ENCODE peak calls at places on chromosomes 5 and 9, in eight cellular contexts. N is activated B cell treated with CpG ODN at 0.5 μM for 24 hours, F is lower lobe of right lung, D is choroid plexus epithelial cell, A is GM13976, V is AG04450, G is gastrocnemius medialis, Z is IMR-90. X is an unnamed sample.

GRCh38 chr5:174340221-174340620 is 294.7 kb downstream of the NSG2 start:
- DNase-seq in F (no peak), A (no peak), G (no peak), N (no peak), V (no peak), Z (peak), D (no peak), X (no peak)

GRCh38 chr9:128785427-128785826 is 1.6 kb upstream of the TBC1D13 start:
- DNase-seq in V (no peak), F (no peak), D (no peak), Z (no peak), N (no peak), A (no peak), G (no peak), X (no peak)

GRCh38 chr9:21559402-21560280 is 77.5 kb upstream of the IFNE start:
- DNase-seq in Z (peak), F (peak), A (peak), V (no peak), N (peak), G (no peak), D (peak), X (no peak)

GRCh38 chr9:27528886-27529315 is 713 bp downstream of the MOB3B start:
- DNase-seq in N (peak), D (peak), A (peak), V (no peak), F (peak), Z (no peak), G (peak), X (peak)

GRCh38 chr5:388266-389196 is 54.4 kb upstream of the EXOC3 start:
- DNase-seq in Z (no peak), D (no peak), A (peak), F (no peak), N (no peak), V (no peak), G (no peak), X (no peak)

GRCh38 chr5:115501457-115501856 is 43.1 kb downstream of the FEM1C start:
- DNase-seq in Z (no peak), V (no peak), G (no peak), D (no peak), N (no peak), F (no peak), A (no peak), X (peak)

GRCh38 chr9:129550199-129550839 is 70.6 kb downstream of the C9orf50 start:
- DNase-seq in Z (peak), V (no peak), N (no peak), A (peak), F (peak), G (peak), D (peak), X (peak)

GRCh38 chr9:96245399-96245798 is 56.6 kb downstream of the HSD17B3 start:
- DNase-seq in D (no peak), F (no peak), V (no peak), N (no peak), Z (no peak), G (no peak), A (no peak), X (no peak)

GRCh38 chr5:61275841-61276240 is 56.2 kb upstream of the ZSWIM6 start:
- DNase-seq in F (peak), D (peak), G (peak), A (no peak), Z (peak), V (peak), N (no peak), X (peak)

GRCh38 chr5:31853398-31854135 is 214.6 kb downstream of the PDZD2 start:
- DNase-seq in D (no peak), F (peak), Z (no peak), N (no peak), G (no peak), A (no peak), V (no peak), X (no peak)

GRCh38 chr5:31854181-31854624 is 215.3 kb downstream of the PDZD2 start:
- DNase-seq in V (peak), G (no peak), N (no peak), F (peak), D (peak), Z (peak), A (no peak), X (peak)

GRCh38 chr5:31855527-31855862 is 216.6 kb downstream of the PDZD2 start:
- DNase-seq in D (no peak), F (no peak), A (no peak), G (no peak), N (no peak), Z (no peak), V (no peak), X (no peak)

GRCh38 chr5:31851290-31851689 is 212.4 kb downstream of the PDZD2 start:
- DNase-seq in N (no peak), D (no peak), Z (no peak), G (no peak), V (no peak), F (no peak), A (no peak), X (no peak)

GRCh38 chr5:31854625-31855526 is 215.9 kb downstream of the PDZD2 start:
- DNase-seq in G (peak), F (peak), V (no peak), Z (no peak), A (peak), D (peak), N (no peak), X (peak)
- TF ChIP-seq CTCF in G (no peak), F (no peak), V (peak), Z (no peak), A (no peak), D (peak), N (no peak), X (peak)

DNA sequence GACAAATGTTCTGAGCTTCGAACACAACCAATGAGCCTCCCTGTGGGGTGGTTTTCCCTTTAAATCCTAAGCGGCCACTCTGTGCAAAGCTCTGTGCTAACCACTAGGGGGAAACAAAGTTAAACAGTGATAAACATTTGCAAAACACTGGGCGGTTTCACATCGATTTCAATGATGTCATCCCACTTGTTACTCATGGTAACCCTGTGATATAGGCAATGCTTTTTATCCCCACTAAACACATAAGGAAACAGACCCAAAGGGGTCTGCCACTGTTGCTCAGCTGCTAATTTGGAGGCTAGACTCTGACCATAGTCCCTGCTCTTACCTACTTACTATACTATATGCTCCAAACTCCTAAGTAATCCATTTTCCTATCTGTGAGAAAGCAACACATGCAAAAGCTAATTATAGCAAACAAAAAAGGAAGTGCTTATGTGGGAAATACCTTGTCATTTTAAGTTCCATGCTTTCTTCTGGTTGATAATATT is 57.3 kb downstream of the PTPN3 start:
- DNase-seq in D (peak), G (no peak), V (peak), A (peak), Z (peak), N (no peak), F (no peak), X (no peak)
- TF ChIP-seq CTCF in D (peak), G (peak), V (peak), A (peak), Z (peak), N (no peak), F (peak), X (peak)

GRCh38 chr5:134904621-134905245 is at the start of gene PCBD2:
- DNase-seq in A (peak), Z (peak), N (peak), V (peak), F (peak), G (peak), D (peak), X (peak)
- TF ChIP-seq CTCF in A (peak), Z (peak), N (no peak), V (peak), F (peak), G (peak), D (peak), X (peak)

GRCh38 chr9:76876098-76876497 is 29.8 kb downstream of the PRUNE2 start:
- DNase-seq in V (no peak), F (no peak), G (no peak), Z (peak), N (no peak), A (no peak), D (no peak), X (no peak)
- TF ChIP-seq CTCF in V (no peak), F (no peak), G (no peak), Z (no peak), N (no peak), A (no peak), D (no peak), X (no peak)

GRCh38 chr9:90012825-90013425 is 408.1 kb downstream of the GADD45G start:
- DNase-seq in N (no peak), A (no peak), F (no peak), V (no peak), D (no peak), Z (no peak), G (no peak), X (no peak)

GRCh38 chr9:90007516-90008430 is 403.0 kb downstream of the GADD45G start:
- DNase-seq in G (no peak), F (no peak), D (peak), A (no peak), Z (peak), N (no peak), V (peak), X (no peak)

GRCh38 chr9:90009447-90009846 is 404.6 kb downstream of the GADD45G start:
- DNase-seq in V (no peak), Z (no peak), F (peak), N (peak), G (no peak), A (peak), D (no peak), X (no peak)

GRCh38 chr9:90013778-90014177 is 409.0 kb downstream of the GADD45G start:
- DNase-seq in G (no peak), Z (no peak), D (no peak), A (no peak), N (no peak), F (no peak), V (no peak), X (no peak)

GRCh38 chr9:90010793-90011192 is 406.0 kb downstream of the GADD45G start:
- DNase-seq in A (no peak), F (no peak), N (no peak), G (no peak), D (no peak), V (no peak), Z (no peak), X (no peak)
- TF ChIP-seq CTCF in A (no peak), F (no peak), N (no peak), G (no peak), D (no peak), V (no peak), Z (no peak), X (no peak)

GRCh38 chr9:102631559-102631958 is 363.6 kb upstream of the CYLC2 start:
- DNase-seq in A (peak), Z (no peak), V (no peak), D (peak), G (no peak), F (no peak), N (no peak), X (no peak)
- TF ChIP-seq CTCF in A (peak), Z (peak), V (no peak), D (peak), G (no peak), F (no peak), N (no peak), X (no peak)

GRCh38 chr9:131395745-131396479 is 2.0 kb downstream of the PRRC2B start:
- DNase-seq in A (no peak), N (no peak), G (no peak), V (no peak), F (no peak), D (peak), Z (no peak), X (no peak)

GRCh38 chr9:131391504-131391903 is 2.4 kb upstream of the PRRC2B start:
- DNase-seq in G (no peak), A (no peak), Z (no peak), N (no peak), V (no peak), F (no peak), D (no peak), X (no peak)

GRCh38 chr9:131394464-131395026 is 659 bp downstream of the PRRC2B start:
- DNase-seq in F (peak), D (peak), G (no peak), Z (no peak), A (peak), N (peak), V (no peak), X (peak)

GRCh38 chr9:131395027-131395744 is 1.3 kb downstream of the PRRC2B start:
- DNase-seq in F (peak), G (no peak), V (no peak), Z (no peak), N (peak), D (peak), A (peak), X (no peak)

DNA sequence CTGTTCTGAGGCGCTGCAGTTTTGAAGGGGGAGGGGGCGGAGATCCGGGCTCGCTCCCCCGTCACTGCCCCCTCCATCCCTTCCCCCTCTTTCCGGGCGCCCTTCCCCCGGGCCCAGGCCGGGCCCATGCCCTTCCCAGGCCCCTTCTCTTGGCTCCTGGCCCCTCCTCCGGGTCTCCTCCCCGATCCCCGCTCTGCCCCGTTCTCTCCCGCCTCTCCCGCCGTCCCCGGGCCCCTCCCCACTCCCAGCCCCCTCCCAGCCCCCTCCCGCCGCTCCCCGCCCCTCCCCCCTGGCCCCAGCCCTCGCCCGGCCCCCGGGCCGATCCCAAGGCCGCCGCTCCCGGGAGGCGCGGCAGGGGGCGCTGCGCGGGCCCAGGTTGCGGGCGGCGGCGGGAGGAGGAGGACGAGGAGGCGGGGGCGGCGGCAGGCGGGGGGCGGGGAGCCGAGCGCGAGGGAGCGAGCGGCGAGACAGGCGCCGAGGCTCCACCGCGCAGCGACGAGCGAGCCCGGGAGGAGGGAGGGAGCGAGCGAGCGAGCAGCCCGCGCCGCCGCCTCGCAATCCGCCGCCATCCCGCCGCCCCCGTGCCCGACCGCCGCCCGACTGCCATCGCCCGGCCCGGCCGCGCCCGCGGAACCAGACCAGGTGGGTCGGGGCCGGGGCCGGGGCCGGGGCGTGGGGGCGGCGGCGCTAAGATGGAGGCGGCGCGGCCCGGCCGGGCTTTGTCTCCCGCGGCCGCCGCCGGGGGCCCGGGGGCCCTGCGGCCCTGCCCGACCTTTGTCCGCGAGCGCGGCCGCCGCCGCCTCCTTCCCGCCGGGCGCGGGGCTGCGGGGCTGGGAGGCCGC is at the start of gene PRRC2B:
- DNase-seq in D (peak), F (peak), N (peak), G (peak), V (no peak), Z (peak), A (peak), X (peak)
- TF ChIP-seq CTCF in D (no peak), F (peak), N (no peak), G (no peak), V (peak), Z (peak), A (peak), X (peak)